ENCODE peak calls at places on chromosomes 13 and 19, in eight cellular contexts. One of them, this sample, is unnamed.

GRCh38 chr19:31127132-31127967 is 221.9 kb downstream of the TSHZ3 start:
- DNase-seq in psoas muscle: no peak
- DNase-seq in activated B cell treated with CpG ODN at 0.5 μM for 24 hours: no peak
- DNase-seq in GM10248: no peak
- DNase-seq in AG04449: peak; percentile 95
- DNase-seq in fibroblast of mammary gland: peak; percentile 89
- DNase-seq in heart left ventricle: no peak
- DNase-seq in mucosa of descending colon: no peak
- DNase-seq in this sample: no peak

GRCh38 chr13:79936368-79937136 is 404.4 kb downstream of the SPRY2 start:
- DNase-seq in psoas muscle: no peak
- DNase-seq in activated B cell treated with CpG ODN at 0.5 μM for 24 hours: no peak
- DNase-seq in GM10248: no peak
- DNase-seq in AG04449: peak; percentile 100
- DNase-seq in fibroblast of mammary gland: peak; percentile 99
- DNase-seq in heart left ventricle: peak; percentile 25
- DNase-seq in mucosa of descending colon: no peak
- DNase-seq in this sample: no peak

GRCh38 chr19:9673912-9674668 is 810 bp downstream of the ZNF562 start:
- DNase-seq in psoas muscle: no peak
- DNase-seq in activated B cell treated with CpG ODN at 0.5 μM for 24 hours: no peak
- DNase-seq in GM10248: no peak
- DNase-seq in AG04449: no peak
- DNase-seq in fibroblast of mammary gland: peak; percentile 40
- DNase-seq in heart left ventricle: no peak
- DNase-seq in mucosa of descending colon: no peak
- DNase-seq in this sample: no peak

GRCh38 chr19:54211214-54211613 is 10.6 kb downstream of the RPS9 start:
- DNase-seq in psoas muscle: no peak
- DNase-seq in activated B cell treated with CpG ODN at 0.5 μM for 24 hours: no peak
- DNase-seq in GM10248: no peak
- DNase-seq in AG04449: no peak
- DNase-seq in fibroblast of mammary gland: no peak
- DNase-seq in heart left ventricle: no peak
- DNase-seq in mucosa of descending colon: no peak
- DNase-seq in this sample: no peak

GRCh38 chr13:106794131-106794530 is 226.2 kb upstream of the ARGLU1 start:
- DNase-seq in psoas muscle: no peak
- DNase-seq in activated B cell treated with CpG ODN at 0.5 μM for 24 hours: no peak
- DNase-seq in GM10248: no peak
- DNase-seq in AG04449: no peak
- DNase-seq in fibroblast of mammary gland: no peak
- DNase-seq in heart left ventricle: no peak
- DNase-seq in mucosa of descending colon: no peak
- DNase-seq in this sample: no peak

GRCh38 chr13:50512602-50513527 is 330.6 kb downstream of the DLEU7 start:
- DNase-seq in psoas muscle: peak; percentile 53
- DNase-seq in activated B cell treated with CpG ODN at 0.5 μM for 24 hours: peak; percentile 40
- DNase-seq in GM10248: peak; percentile 68
- DNase-seq in AG04449: no peak
- DNase-seq in fibroblast of mammary gland: peak; percentile 41
- DNase-seq in heart left ventricle: peak; percentile 78
- DNase-seq in mucosa of descending colon: peak; percentile 85
- DNase-seq in this sample: no peak

GRCh38 chr19:36837902-36838783 is at the start of gene ZNF790:
- DNase-seq in psoas muscle: peak; percentile 88
- DNase-seq in activated B cell treated with CpG ODN at 0.5 μM for 24 hours: peak; percentile 76
- DNase-seq in GM10248: peak; percentile 88
- DNase-seq in AG04449: peak; percentile 56
- DNase-seq in fibroblast of mammary gland: peak; percentile 91
- DNase-seq in heart left ventricle: peak; percentile 91
- DNase-seq in mucosa of descending colon: peak; percentile 88
- DNase-seq in this sample: peak; percentile 82

GRCh38 chr19:42634409-42635232 is 39.9 kb upstream of the CEACAM8 start:
- DNase-seq in psoas muscle: no peak
- DNase-seq in activated B cell treated with CpG ODN at 0.5 μM for 24 hours: no peak
- DNase-seq in GM10248: peak; percentile 42
- DNase-seq in AG04449: no peak
- DNase-seq in fibroblast of mammary gland: peak; percentile 35
- DNase-seq in heart left ventricle: no peak
- DNase-seq in mucosa of descending colon: no peak
- DNase-seq in this sample: no peak

GRCh38 chr19:41521860-41522555 is 54.0 kb upstream of the CEACAM21 start:
- DNase-seq in psoas muscle: no peak
- DNase-seq in activated B cell treated with CpG ODN at 0.5 μM for 24 hours: peak; percentile 59
- DNase-seq in GM10248: no peak
- DNase-seq in AG04449: no peak
- DNase-seq in fibroblast of mammary gland: no peak
- DNase-seq in heart left ventricle: no peak
- DNase-seq in mucosa of descending colon: no peak
- DNase-seq in this sample: no peak

GRCh38 chr13:37868691-37869505 is 674 bp downstream of the TRPC4 start:
- DNase-seq in psoas muscle: no peak
- DNase-seq in activated B cell treated with CpG ODN at 0.5 μM for 24 hours: no peak
- DNase-seq in GM10248: peak; percentile 3
- DNase-seq in AG04449: no peak
- DNase-seq in fibroblast of mammary gland: peak; percentile 14
- DNase-seq in heart left ventricle: peak; percentile 19
- DNase-seq in mucosa of descending colon: no peak
- DNase-seq in this sample: no peak

GRCh38 chr13:108269601-108270328 is at the start of gene TNFSF13B:
- DNase-seq in psoas muscle: peak; percentile 24
- DNase-seq in activated B cell treated with CpG ODN at 0.5 μM for 24 hours: peak; percentile 26
- DNase-seq in GM10248: peak; percentile 60
- DNase-seq in AG04449: no peak
- DNase-seq in fibroblast of mammary gland: peak; percentile 46
- DNase-seq in heart left ventricle: peak; percentile 63
- DNase-seq in mucosa of descending colon: peak; percentile 75
- DNase-seq in this sample: no peak

GRCh38 chr13:78997902-78998654 is 339.1 kb upstream of the OBI1 start:
- DNase-seq in psoas muscle: no peak
- DNase-seq in activated B cell treated with CpG ODN at 0.5 μM for 24 hours: no peak
- DNase-seq in GM10248: no peak
- DNase-seq in AG04449: no peak
- DNase-seq in fibroblast of mammary gland: no peak
- DNase-seq in heart left ventricle: no peak
- DNase-seq in mucosa of descending colon: no peak
- DNase-seq in this sample: no peak

GRCh38 chr19:8973501-8974091 is 36.6 kb downstream of the MUC16 start:
- DNase-seq in psoas muscle: no peak
- DNase-seq in activated B cell treated with CpG ODN at 0.5 μM for 24 hours: no peak
- DNase-seq in GM10248: no peak
- DNase-seq in AG04449: no peak
- DNase-seq in fibroblast of mammary gland: no peak
- DNase-seq in heart left ventricle: no peak
- DNase-seq in mucosa of descending colon: no peak
- DNase-seq in this sample: no peak

GRCh38 chr19:8017808-8018207 is 12.4 kb upstream of the ELAVL1 start:
- DNase-seq in psoas muscle: no peak
- DNase-seq in activated B cell treated with CpG ODN at 0.5 μM for 24 hours: peak; percentile 25
- DNase-seq in GM10248: peak; percentile 75
- DNase-seq in AG04449: no peak
- DNase-seq in fibroblast of mammary gland: no peak
- DNase-seq in heart left ventricle: no peak
- DNase-seq in mucosa of descending colon: peak; percentile 63
- DNase-seq in this sample: no peak

GRCh38 chr19:35346193-35347052 is 1.3 kb upstream of the FFAR1 start:
- DNase-seq in psoas muscle: no peak
- DNase-seq in activated B cell treated with CpG ODN at 0.5 μM for 24 hours: peak; percentile 79
- DNase-seq in GM10248: peak; percentile 78
- DNase-seq in AG04449: no peak
- DNase-seq in fibroblast of mammary gland: no peak
- DNase-seq in heart left ventricle: no peak
- DNase-seq in mucosa of descending colon: peak; percentile 81
- DNase-seq in this sample: no peak

DNA sequence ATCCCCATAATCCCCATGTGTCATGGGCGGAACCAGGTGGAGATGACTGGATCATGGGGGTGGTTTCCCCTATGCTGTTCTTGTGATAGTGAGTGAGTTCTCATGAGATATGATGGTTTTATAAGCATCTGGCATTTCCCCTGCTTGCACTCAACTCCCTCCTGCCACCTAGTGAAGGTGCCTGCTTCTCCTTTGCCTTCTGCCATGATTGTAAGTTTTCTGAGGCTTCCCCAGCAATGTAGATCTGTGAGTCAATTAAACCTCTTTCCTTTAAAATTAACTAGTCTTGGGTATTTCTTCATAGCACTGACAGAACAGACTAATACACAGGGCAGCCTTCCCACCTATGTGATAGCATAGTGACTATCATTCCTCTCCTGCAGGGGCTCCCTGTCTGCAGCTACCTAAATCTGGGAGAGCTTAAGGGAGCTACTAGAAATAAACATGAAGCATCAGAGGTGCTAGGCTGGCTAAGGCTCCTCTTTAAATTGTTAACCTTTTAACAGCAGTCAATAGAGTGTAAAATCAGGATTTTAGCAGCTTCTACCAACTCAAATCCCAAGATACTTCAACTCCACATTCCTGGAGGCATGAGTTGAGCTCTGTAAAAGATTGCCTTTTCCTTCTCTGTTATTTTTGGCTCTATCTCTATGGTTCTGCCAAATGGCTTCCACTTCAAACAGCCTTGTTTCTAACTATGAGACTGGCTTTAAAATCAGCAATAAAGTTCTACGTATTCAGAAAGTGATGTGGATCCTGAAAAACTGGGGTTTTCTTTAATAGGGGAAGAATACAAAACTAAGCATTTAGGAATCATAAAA is 112.3 kb downstream of the VWA8 start:
- DNase-seq in psoas muscle: no peak
- DNase-seq in activated B cell treated with CpG ODN at 0.5 μM for 24 hours: no peak
- DNase-seq in GM10248: no peak
- DNase-seq in AG04449: peak; percentile 36
- DNase-seq in fibroblast of mammary gland: peak; percentile 59
- DNase-seq in heart left ventricle: no peak
- DNase-seq in mucosa of descending colon: no peak
- DNase-seq in this sample: no peak
- TF ChIP-seq CTCF in psoas muscle: no peak
- TF ChIP-seq CTCF in activated B cell treated with CpG ODN at 0.5 μM for 24 hours: no peak
- TF ChIP-seq CTCF in GM10248: no peak
- TF ChIP-seq CTCF in AG04449: no peak
- TF ChIP-seq CTCF in fibroblast of mammary gland: peak; percentile 17
- TF ChIP-seq CTCF in heart left ventricle: peak; percentile 30
- TF ChIP-seq CTCF in mucosa of descending colon: no peak
- TF ChIP-seq CTCF in this sample: no peak

GRCh38 chr19:18895038-18895827 is 725 bp downstream of the CERS1 start:
- DNase-seq in psoas muscle: peak; percentile 57
- DNase-seq in activated B cell treated with CpG ODN at 0.5 μM for 24 hours: no peak
- DNase-seq in GM10248: no peak
- DNase-seq in AG04449: no peak
- DNase-seq in fibroblast of mammary gland: peak; percentile 34
- DNase-seq in heart left ventricle: peak; percentile 46
- DNase-seq in mucosa of descending colon: no peak
- DNase-seq in this sample: no peak
- TF ChIP-seq CTCF in psoas muscle: peak; percentile 52
- TF ChIP-seq CTCF in activated B cell treated with CpG ODN at 0.5 μM for 24 hours: no peak
- TF ChIP-seq CTCF in GM10248: peak; percentile 40
- TF ChIP-seq CTCF in AG04449: peak; percentile 29
- TF ChIP-seq CTCF in fibroblast of mammary gland: peak; percentile 28
- TF ChIP-seq CTCF in heart left ventricle: peak; percentile 19
- TF ChIP-seq CTCF in mucosa of descending colon: no peak
- TF ChIP-seq CTCF in this sample: no peak

DNA sequence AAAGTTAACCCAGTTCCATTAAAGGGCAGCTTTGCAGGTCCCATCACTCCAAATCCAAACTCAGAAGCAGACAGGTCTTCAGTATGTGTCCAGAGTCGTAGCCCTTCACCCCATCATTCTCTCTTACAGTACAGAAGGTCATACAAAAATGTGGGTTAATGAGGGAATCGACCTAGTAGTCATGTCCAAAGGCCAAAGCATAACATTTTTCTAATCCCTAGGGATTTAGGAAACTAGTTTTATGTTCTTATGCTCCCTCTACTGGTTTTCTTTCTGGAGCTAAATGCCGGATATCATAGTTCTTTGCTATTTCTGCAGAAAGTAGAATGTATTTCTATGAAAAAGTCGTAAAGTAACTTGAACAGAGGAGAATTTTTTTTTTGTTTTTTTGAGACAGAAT is 72.2 kb downstream of the DHRS12 start:
- DNase-seq in psoas muscle: no peak
- DNase-seq in activated B cell treated with CpG ODN at 0.5 μM for 24 hours: no peak
- DNase-seq in GM10248: no peak
- DNase-seq in AG04449: no peak
- DNase-seq in fibroblast of mammary gland: peak; percentile 84
- DNase-seq in heart left ventricle: no peak
- DNase-seq in mucosa of descending colon: no peak
- DNase-seq in this sample: no peak
- TF ChIP-seq CTCF in psoas muscle: peak; percentile 31
- TF ChIP-seq CTCF in activated B cell treated with CpG ODN at 0.5 μM for 24 hours: no peak
- TF ChIP-seq CTCF in GM10248: no peak
- TF ChIP-seq CTCF in AG04449: peak; percentile 34
- TF ChIP-seq CTCF in fibroblast of mammary gland: peak; percentile 67
- TF ChIP-seq CTCF in heart left ventricle: peak; percentile 43
- TF ChIP-seq CTCF in mucosa of descending colon: no peak
- TF ChIP-seq CTCF in this sample: no peak

GRCh38 chr13:22800726-22801401 is 379.9 kb upstream of the SGCG start:
- DNase-seq in psoas muscle: peak; percentile 24
- DNase-seq in activated B cell treated with CpG ODN at 0.5 μM for 24 hours: no peak
- DNase-seq in GM10248: no peak
- DNase-seq in AG04449: no peak
- DNase-seq in fibroblast of mammary gland: peak; percentile 29
- DNase-seq in heart left ventricle: peak; percentile 50
- DNase-seq in mucosa of descending colon: no peak
- DNase-seq in this sample: no peak

DNA sequence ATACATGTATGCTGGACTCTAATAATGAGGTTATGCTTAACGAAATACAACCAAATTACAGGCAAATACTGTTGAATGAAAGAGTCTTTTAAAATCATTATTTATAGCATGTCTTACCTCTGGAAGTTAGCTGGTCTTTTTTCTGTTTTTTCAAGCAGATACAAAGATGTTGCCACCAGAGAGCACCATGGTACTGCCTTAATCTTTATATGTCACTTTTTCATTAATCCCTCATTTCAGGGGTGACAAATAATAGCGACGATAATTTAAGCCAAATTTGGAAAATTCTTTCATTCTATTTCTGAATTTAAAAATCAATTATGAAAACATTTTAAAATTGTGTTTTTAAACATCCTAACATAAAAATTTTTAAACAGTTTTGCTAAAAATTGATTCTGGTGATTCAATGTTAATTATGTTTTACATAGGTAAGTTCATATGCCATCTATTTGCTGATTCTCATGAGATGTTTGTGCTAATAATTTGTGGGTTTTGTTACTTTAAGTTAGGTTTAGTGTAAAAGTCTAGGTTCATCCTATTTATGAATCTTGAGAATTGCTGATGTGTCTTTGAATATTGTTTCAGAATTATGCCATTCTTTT is 379.3 kb upstream of the SGCG start:
- DNase-seq in psoas muscle: no peak
- DNase-seq in activated B cell treated with CpG ODN at 0.5 μM for 24 hours: no peak
- DNase-seq in GM10248: no peak
- DNase-seq in AG04449: no peak
- DNase-seq in fibroblast of mammary gland: peak; percentile 20
- DNase-seq in heart left ventricle: no peak
- DNase-seq in mucosa of descending colon: no peak
- DNase-seq in this sample: no peak
- TF ChIP-seq CTCF in psoas muscle: peak; percentile 42
- TF ChIP-seq CTCF in activated B cell treated with CpG ODN at 0.5 μM for 24 hours: no peak
- TF ChIP-seq CTCF in GM10248: peak; percentile 31
- TF ChIP-seq CTCF in AG04449: no peak
- TF ChIP-seq CTCF in fibroblast of mammary gland: peak; percentile 18
- TF ChIP-seq CTCF in heart left ventricle: peak; percentile 32
- TF ChIP-seq CTCF in mucosa of descending colon: no peak
- TF ChIP-seq CTCF in this sample: peak; percentile 41

This sample was measured in mesothelial cell of epicardium.